ENCODE peak calls at places on chromosomes 5 and 9, in four cellular contexts. C, U, Y and N are unnamed samples.
A peak's percentile ranks its signal among the peaks of the same experiment; 100 is the strongest.

GRCh38 chr9:115691686-115692085 is 461.9 kb upstream of the PAPPA start:
- DNase-seq in C (no peak), Y (no peak), U (no peak), N (no peak)

GRCh38 chr9:72149231-72149975 is at the start of gene GDA:
- DNase-seq in U (no peak), Y (peak; percentile 44), C (no peak), N (no peak)

GRCh38 chr5:177446184-177447065 is at the start of gene PRR7:
- DNase-seq in C (peak; percentile 75), Y (peak; percentile 56), U (peak; percentile 58), N (no peak)

GRCh38 chr9:10612649-10613398 is at the start of gene PTPRD:
- DNase-seq in Y (peak; percentile 62), C (peak; percentile 67), U (no peak), N (no peak)

GRCh38 chr5:60382761-60383160 is 317.2 kb downstream of the DEPDC1B start:
- DNase-seq in Y (no peak), U (no peak), C (peak; percentile 45), N (no peak)

GRCh38 chr9:7176574-7176973 is 418.8 kb downstream of the KDM4C start:
- DNase-seq in Y (no peak), U (no peak), C (no peak), N (no peak)

GRCh38 chr9:71796368-71796767 is 28.1 kb upstream of the CEMIP2 start:
- DNase-seq in Y (no peak), C (no peak), U (peak; percentile 5), N (no peak)

GRCh38 chr5:140855772-140856674 is at the start of gene PCDHA10:
- DNase-seq in C (peak; percentile 79), Y (no peak), U (no peak), N (no peak)

GRCh38 chr9:10855847-10856246 is 243.0 kb upstream of the PTPRD start:
- DNase-seq in U (no peak), Y (no peak), C (peak; percentile 37), N (no peak)

GRCh38 chr9:129291041-129291501 is 113.0 kb upstream of the IER5L start:
- DNase-seq in C (no peak), U (no peak), Y (no peak), N (no peak)

GRCh38 chr5:14450055-14450524 is 131.5 kb upstream of the OTULINL start:
- DNase-seq in U (no peak), Y (peak; percentile 46), C (no peak), N (no peak)

GRCh38 chr5:72597456-72597948 is 90.3 kb upstream of the ZNF366 start:
- DNase-seq in U (no peak), C (peak; percentile 20), Y (no peak), N (peak; percentile 70)

GRCh38 chr5:163997965-163998364 is 492.5 kb downstream of the MAT2B start:
- DNase-seq in Y (no peak), U (no peak), C (no peak), N (no peak)

GRCh38 chr5:126998201-126998631 is 32.1 kb downstream of the MARCHF3 start:
- DNase-seq in U (no peak), Y (no peak), C (no peak), N (no peak)

GRCh38 chr5:151520294-151520693 is 70.8 kb downstream of the FAT2 start:
- DNase-seq in C (no peak), Y (no peak), U (no peak), N (no peak)

GRCh38 chr5:60262576-60263295 is 369.2 kb upstream of the PDE4D start:
- DNase-seq in Y (no peak), C (no peak), U (no peak), N (no peak)

GRCh38 chr5:41370482-41370881 is 139.9 kb downstream of the PLCXD3 start:
- DNase-seq in U (no peak), C (no peak), Y (no peak), N (no peak)

GRCh38 chr9:130264414-130265350 is 878 bp upstream of the HMCN2 start:
- DNase-seq in C (no peak), U (no peak), Y (no peak), N (no peak)